ENCODE peak calls at places on chromosomes 4 and X, in seven cellular contexts. One of them, this sample, is unnamed.

GRCh38 chrX:8037593-8038348 is 110.6 kb upstream of the PNPLA4 start:
- DNase-seq in Karpas-422: no peak
- DNase-seq in GM23248: no peak
- DNase-seq in endothelial cell of umbilical vein: no peak
- DNase-seq in hepatocyte: no peak
- DNase-seq in IMR-90: no peak
- DNase-seq in fibroblast of lung: peak
- DNase-seq in this sample: no peak

GRCh38 chr4:181601118-181601517 is 642.1 kb upstream of the TENM3 start:
- DNase-seq in Karpas-422: no peak
- DNase-seq in GM23248: peak
- DNase-seq in endothelial cell of umbilical vein: no peak
- DNase-seq in hepatocyte: no peak
- DNase-seq in IMR-90: no peak
- DNase-seq in fibroblast of lung: no peak
- DNase-seq in this sample: no peak

GRCh38 chrX:130555341-130555740 is 153.6 kb downstream of the RBMX2 start:
- DNase-seq in Karpas-422: no peak
- DNase-seq in GM23248: peak
- DNase-seq in endothelial cell of umbilical vein: no peak
- DNase-seq in hepatocyte: no peak
- DNase-seq in IMR-90: no peak
- DNase-seq in fibroblast of lung: no peak
- DNase-seq in this sample: no peak

GRCh38 chr4:145531193-145531592 is 49.5 kb downstream of the SMAD1 start:
- DNase-seq in Karpas-422: no peak
- DNase-seq in GM23248: no peak
- DNase-seq in endothelial cell of umbilical vein: no peak
- DNase-seq in hepatocyte: no peak
- DNase-seq in IMR-90: no peak
- DNase-seq in fibroblast of lung: no peak
- DNase-seq in this sample: no peak

GRCh38 chr4:125306112-125306511 is 8.6 kb upstream of the FAT4 start:
- DNase-seq in Karpas-422: no peak
- DNase-seq in GM23248: no peak
- DNase-seq in endothelial cell of umbilical vein: no peak
- DNase-seq in hepatocyte: no peak
- DNase-seq in IMR-90: no peak
- DNase-seq in fibroblast of lung: no peak
- DNase-seq in this sample: no peak

GRCh38 chr4:140123666-140124377 is 30.2 kb downstream of the MAML3 start:
- DNase-seq in Karpas-422: no peak
- DNase-seq in GM23248: no peak
- DNase-seq in endothelial cell of umbilical vein: no peak
- DNase-seq in hepatocyte: no peak
- DNase-seq in IMR-90: no peak
- DNase-seq in fibroblast of lung: no peak
- DNase-seq in this sample: no peak

GRCh38 chrX:53481093-53481492 is 46.9 kb upstream of the HSD17B10 start:
- DNase-seq in Karpas-422: peak
- DNase-seq in GM23248: peak
- DNase-seq in endothelial cell of umbilical vein: no peak
- DNase-seq in hepatocyte: no peak
- DNase-seq in IMR-90: no peak
- DNase-seq in fibroblast of lung: no peak
- DNase-seq in this sample: no peak

GRCh38 chr4:152385551-152385950 is 150.3 kb downstream of the FBXW7 start:
- DNase-seq in Karpas-422: peak
- DNase-seq in GM23248: peak
- DNase-seq in endothelial cell of umbilical vein: peak
- DNase-seq in hepatocyte: peak
- DNase-seq in IMR-90: peak
- DNase-seq in fibroblast of lung: peak
- DNase-seq in this sample: no peak

GRCh38 chr4:13966241-13967195 is 339.0 kb upstream of the BOD1L1 start:
- DNase-seq in Karpas-422: no peak
- DNase-seq in GM23248: peak
- DNase-seq in endothelial cell of umbilical vein: peak
- DNase-seq in hepatocyte: no peak
- DNase-seq in IMR-90: peak
- DNase-seq in fibroblast of lung: peak
- DNase-seq in this sample: no peak

GRCh38 chr4:150010525-150011126 is 67.6 kb upstream of the DCLK2 start:
- DNase-seq in Karpas-422: peak
- DNase-seq in GM23248: peak
- DNase-seq in endothelial cell of umbilical vein: peak
- DNase-seq in hepatocyte: peak
- DNase-seq in IMR-90: peak
- DNase-seq in fibroblast of lung: peak
- DNase-seq in this sample: peak

GRCh38 chr4:31366041-31366440 is 645.9 kb downstream of the PCDH7 start:
- DNase-seq in Karpas-422: no peak
- DNase-seq in GM23248: peak
- DNase-seq in endothelial cell of umbilical vein: no peak
- DNase-seq in hepatocyte: no peak
- DNase-seq in IMR-90: peak
- DNase-seq in fibroblast of lung: peak
- DNase-seq in this sample: no peak

GRCh38 chr4:150789864-150790263 is 207.9 kb downstream of the MAB21L2 start:
- DNase-seq in Karpas-422: peak
- DNase-seq in GM23248: no peak
- DNase-seq in endothelial cell of umbilical vein: peak
- DNase-seq in hepatocyte: no peak
- DNase-seq in IMR-90: no peak
- DNase-seq in fibroblast of lung: no peak
- DNase-seq in this sample: no peak

GRCh38 chr4:73704314-73705055 is 35.9 kb upstream of the CXCL8 start:
- DNase-seq in Karpas-422: no peak
- DNase-seq in GM23248: peak
- DNase-seq in endothelial cell of umbilical vein: peak
- DNase-seq in hepatocyte: peak
- DNase-seq in IMR-90: peak
- DNase-seq in fibroblast of lung: peak
- DNase-seq in this sample: no peak

GRCh38 chr4:174292473-174292872 is 8.8 kb downstream of the CEP44 start:
- DNase-seq in Karpas-422: no peak
- DNase-seq in GM23248: peak
- DNase-seq in endothelial cell of umbilical vein: no peak
- DNase-seq in hepatocyte: no peak
- DNase-seq in IMR-90: no peak
- DNase-seq in fibroblast of lung: peak
- DNase-seq in this sample: no peak

GRCh38 chr4:16142598-16143295 is 58.9 kb upstream of the PROM1 start:
- DNase-seq in Karpas-422: no peak
- DNase-seq in GM23248: no peak
- DNase-seq in endothelial cell of umbilical vein: no peak
- DNase-seq in hepatocyte: no peak
- DNase-seq in IMR-90: no peak
- DNase-seq in fibroblast of lung: no peak
- DNase-seq in this sample: no peak

DNA sequence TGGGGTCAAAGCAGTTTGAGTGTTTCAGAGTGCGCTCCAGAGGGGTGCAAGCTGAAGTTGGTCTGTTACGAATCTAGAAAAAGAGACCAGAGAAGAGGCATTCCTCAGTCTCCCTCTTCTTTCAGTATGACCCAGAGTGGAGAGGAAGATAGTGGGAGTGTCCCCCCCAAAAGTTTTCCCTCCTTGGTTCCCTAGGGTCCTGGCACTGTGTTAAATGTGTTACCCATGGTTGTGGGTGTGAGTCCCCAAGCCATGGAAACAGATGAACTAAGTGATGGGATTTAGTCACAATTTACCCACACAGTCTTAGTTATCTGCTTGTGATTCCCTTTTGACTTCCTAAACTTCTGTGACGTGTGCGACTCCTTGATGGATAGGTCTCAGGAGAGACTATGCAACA is 27.0 kb upstream of the NAF1 start:
- DNase-seq in Karpas-422: no peak
- DNase-seq in GM23248: no peak
- DNase-seq in endothelial cell of umbilical vein: no peak
- DNase-seq in hepatocyte: no peak
- DNase-seq in IMR-90: no peak
- DNase-seq in fibroblast of lung: no peak
- DNase-seq in this sample: no peak
- H3K4me3 ChIP-seq in Karpas-422: no peak
- H3K4me3 ChIP-seq in GM23248: no peak
- H3K4me3 ChIP-seq in endothelial cell of umbilical vein: no peak
- H3K4me3 ChIP-seq in hepatocyte: no peak
- H3K4me3 ChIP-seq in IMR-90: no peak
- H3K4me3 ChIP-seq in fibroblast of lung: no peak
- H3K4me3 ChIP-seq in this sample: no peak

GRCh38 chr4:162015090-162015489 is 148.7 kb downstream of the FSTL5 start:
- DNase-seq in Karpas-422: no peak
- DNase-seq in GM23248: no peak
- DNase-seq in endothelial cell of umbilical vein: peak
- DNase-seq in hepatocyte: no peak
- DNase-seq in IMR-90: peak
- DNase-seq in fibroblast of lung: no peak
- DNase-seq in this sample: no peak

GRCh38 chr4:162016991-162017390 is 146.8 kb downstream of the FSTL5 start:
- DNase-seq in Karpas-422: no peak
- DNase-seq in GM23248: no peak
- DNase-seq in endothelial cell of umbilical vein: no peak
- DNase-seq in hepatocyte: no peak
- DNase-seq in IMR-90: no peak
- DNase-seq in fibroblast of lung: no peak
- DNase-seq in this sample: no peak

GRCh38 chr4:162017863-162018262 is 145.9 kb downstream of the FSTL5 start:
- DNase-seq in Karpas-422: no peak
- DNase-seq in GM23248: no peak
- DNase-seq in endothelial cell of umbilical vein: no peak
- DNase-seq in hepatocyte: no peak
- DNase-seq in IMR-90: no peak
- DNase-seq in fibroblast of lung: no peak
- DNase-seq in this sample: no peak
- H2AFZ ChIP-seq in Karpas-422: no peak
- H2AFZ ChIP-seq in GM23248: no peak
- H2AFZ ChIP-seq in endothelial cell of umbilical vein: no peak
- H2AFZ ChIP-seq in hepatocyte: no peak
- H2AFZ ChIP-seq in IMR-90: no peak
- H2AFZ ChIP-seq in fibroblast of lung: no peak
- H2AFZ ChIP-seq in this sample: peak

DNA sequence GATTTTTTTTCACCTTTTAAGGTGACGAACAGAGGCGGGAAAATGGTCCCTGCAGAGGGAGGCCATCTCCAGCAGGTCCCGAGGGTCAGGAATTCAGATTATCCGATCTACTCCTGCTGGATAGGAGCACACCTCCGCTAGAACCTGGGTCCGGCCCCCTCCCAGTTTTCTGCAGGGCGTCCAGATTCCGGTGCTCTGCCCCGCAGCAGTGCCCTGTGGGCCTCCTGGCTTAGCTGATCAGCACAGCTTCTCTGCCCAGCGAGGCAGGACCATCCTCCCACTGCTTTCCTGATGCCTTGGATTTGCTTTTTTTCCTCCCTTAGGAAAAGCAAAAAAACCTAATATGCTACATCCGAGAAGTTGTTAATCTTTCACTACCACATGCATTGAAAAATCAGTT is 2.3 kb downstream of the TBL1X start:
- DNase-seq in Karpas-422: no peak
- DNase-seq in GM23248: no peak
- DNase-seq in endothelial cell of umbilical vein: no peak
- DNase-seq in hepatocyte: no peak
- DNase-seq in IMR-90: no peak
- DNase-seq in fibroblast of lung: peak
- DNase-seq in this sample: no peak
- H3K4me3 ChIP-seq in Karpas-422: no peak
- H3K4me3 ChIP-seq in GM23248: no peak
- H3K4me3 ChIP-seq in endothelial cell of umbilical vein: no peak
- H3K4me3 ChIP-seq in hepatocyte: peak
- H3K4me3 ChIP-seq in IMR-90: peak
- H3K4me3 ChIP-seq in fibroblast of lung: peak
- H3K4me3 ChIP-seq in this sample: peak

DNA sequence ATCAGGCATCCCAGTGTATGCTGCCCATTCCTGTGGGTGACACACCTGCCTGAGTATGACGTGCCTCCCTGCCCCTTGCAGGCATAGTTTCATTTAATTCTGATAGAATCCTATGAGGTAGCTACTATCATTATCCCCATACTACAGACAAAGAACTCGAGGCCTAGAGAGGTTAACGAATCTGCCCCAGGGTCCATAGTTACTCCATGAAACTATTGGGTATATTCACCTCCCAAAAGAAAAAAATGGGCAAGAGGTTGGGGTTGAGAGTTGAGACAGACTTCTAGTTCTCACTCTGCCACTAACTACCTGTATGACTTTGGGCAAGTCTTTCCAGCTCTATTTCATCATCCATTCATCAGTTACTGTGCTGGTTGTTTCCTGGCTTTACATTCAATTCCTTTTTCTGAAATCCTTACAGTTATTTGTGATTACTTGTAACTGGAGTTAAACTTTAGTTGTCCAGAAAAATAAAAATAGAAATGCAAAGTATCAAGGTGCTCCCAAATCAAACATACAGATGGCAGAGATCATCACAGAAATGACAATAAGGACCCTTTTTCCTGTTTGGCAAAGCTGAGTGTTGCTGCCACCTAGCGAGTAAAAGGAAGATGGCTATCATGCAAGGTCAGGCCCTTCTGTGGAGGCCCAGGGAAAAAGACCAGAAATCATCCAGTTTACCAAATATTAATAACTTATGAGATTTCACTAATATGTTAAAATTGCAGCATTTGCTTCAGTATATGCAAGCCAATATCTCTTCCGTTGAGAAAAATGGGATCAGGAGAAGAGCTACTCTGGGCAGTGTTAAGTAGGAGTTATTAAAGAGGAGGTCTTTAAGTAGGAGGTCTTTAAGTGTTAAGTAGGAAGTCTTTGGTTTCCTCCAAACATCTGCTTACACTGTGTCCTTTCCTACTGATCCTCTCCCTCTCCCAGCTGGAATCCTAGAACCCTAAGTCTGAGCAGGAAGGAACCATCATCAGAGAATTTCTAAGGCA is 17.1 kb upstream of the MAP7D3 start:
- DNase-seq in Karpas-422: peak
- DNase-seq in GM23248: peak
- DNase-seq in endothelial cell of umbilical vein: peak
- DNase-seq in hepatocyte: peak
- DNase-seq in IMR-90: peak
- DNase-seq in fibroblast of lung: peak
- DNase-seq in this sample: no peak
- H2AFZ ChIP-seq in Karpas-422: no peak
- H2AFZ ChIP-seq in GM23248: no peak
- H2AFZ ChIP-seq in endothelial cell of umbilical vein: no peak
- H2AFZ ChIP-seq in hepatocyte: no peak
- H2AFZ ChIP-seq in IMR-90: no peak
- H2AFZ ChIP-seq in fibroblast of lung: no peak
- H2AFZ ChIP-seq in this sample: no peak

GRCh38 chrX:102712967-102713677 is 874 bp downstream of the GPRASP2 start:
- DNase-seq in Karpas-422: no peak
- DNase-seq in GM23248: peak
- DNase-seq in endothelial cell of umbilical vein: peak
- DNase-seq in hepatocyte: peak
- DNase-seq in IMR-90: peak
- DNase-seq in fibroblast of lung: peak
- DNase-seq in this sample: peak
- H3K4me3 ChIP-seq in Karpas-422: no peak
- H3K4me3 ChIP-seq in GM23248: peak
- H3K4me3 ChIP-seq in endothelial cell of umbilical vein: peak
- H3K4me3 ChIP-seq in hepatocyte: peak
- H3K4me3 ChIP-seq in IMR-90: peak
- H3K4me3 ChIP-seq in fibroblast of lung: peak
- H3K4me3 ChIP-seq in this sample: peak

GRCh38 chrX:98795636-98796035 is 1614.4 kb downstream of the PCDH19 start:
- DNase-seq in Karpas-422: no peak
- DNase-seq in GM23248: peak
- DNase-seq in endothelial cell of umbilical vein: no peak
- DNase-seq in hepatocyte: no peak
- DNase-seq in IMR-90: no peak
- DNase-seq in fibroblast of lung: peak
- DNase-seq in this sample: no peak
- H2AFZ ChIP-seq in Karpas-422: no peak
- H2AFZ ChIP-seq in GM23248: no peak
- H2AFZ ChIP-seq in endothelial cell of umbilical vein: no peak
- H2AFZ ChIP-seq in hepatocyte: no peak
- H2AFZ ChIP-seq in IMR-90: no peak
- H2AFZ ChIP-seq in fibroblast of lung: no peak
- H2AFZ ChIP-seq in this sample: no peak